ENCODE peak calls at places on chromosomes 11 and 22, in ten cellular contexts. T is esophagus squamous epithelium; A is stimulated activated CD4-positive, alpha-beta T cell treated with anti-CD3 and anti-CD28 coated beads, Interleukin-1b, Interleukin-23, amount 100 ng/mL, for 24 hours; Z is activated T-helper 1 cell treated with anti-CD3 and anti-CD28 coated beads, Interleukin-12 subunit alpha, Interleukin-12 subunit beta, Interleukin-2, Interleukin-4 antibody, amounts not matched to agents 30 ng/mL and 10 ng/mL and 1 ng/mL, durations not matched to agents 14 hours and 24 hours and 36 hours; K is iris pigment epithelial cell; G is IMR-90; J is mesendoderm; Q is right lobe of liver; E is heart right ventricle; F is ureter. C is an unnamed sample.

GRCh38 chr11:8913961-8914660 is 3.1 kb downstream of the AKIP1 start:
- DNase-seq in J (peak), K (peak), A (no peak), E (peak), Z (peak), T (no peak), Q (no peak), F (no peak), G (peak), C (no peak)

GRCh38 chr22:42433754-42434153 is 1.6 kb upstream of the NFAM1 start:
- DNase-seq in G (no peak), Z (no peak), J (no peak), E (no peak), F (no peak), Q (no peak), A (no peak), T (no peak), K (no peak), C (no peak)

GRCh38 chr11:107583629-107584195 is 7.2 kb upstream of the ELMOD1 start:
- DNase-seq in G (peak), J (no peak), A (no peak), Q (no peak), T (no peak), K (no peak), F (no peak), Z (no peak), E (no peak), C (no peak)

GRCh38 chr11:111633756-111634362 is 31.6 kb downstream of the SIK2 start:
- DNase-seq in G (peak), A (no peak), T (no peak), J (no peak), E (no peak), K (peak), Q (no peak), F (no peak), Z (no peak), C (no peak)

GRCh38 chr11:36091256-36091811 is 147.5 kb downstream of the LDLRAD3 start:
- DNase-seq in E (no peak), T (no peak), J (peak), Q (no peak), A (no peak), G (peak), K (peak), F (no peak), Z (no peak), C (no peak)

GRCh38 chr11:120816711-120817110 is 207.2 kb upstream of the TBCEL start:
- DNase-seq in G (no peak), F (no peak), Z (no peak), A (no peak), K (no peak), J (no peak), T (no peak), E (no peak), Q (no peak), C (no peak)

GRCh38 chr11:123261345-123262106 is 66.5 kb upstream of the CLMP start:
- DNase-seq in T (no peak), G (peak), Z (peak), F (peak), K (peak), J (peak), Q (peak), E (peak), A (peak), C (peak)

GRCh38 chr11:111128471-111128870 is 117.1 kb upstream of the POU2AF2 start:
- DNase-seq in E (no peak), G (no peak), Q (no peak), T (no peak), A (no peak), K (no peak), J (no peak), F (no peak), Z (no peak), C (no peak)

GRCh38 chr22:30286813-30287625 is 2.3 kb downstream of the CASTOR1 start:
- DNase-seq in Z (peak), K (peak), J (peak), T (peak), F (peak), A (peak), E (peak), Q (peak), G (peak), C (no peak)

GRCh38 chr11:60989108-60989650 is 17.7 kb downstream of the CD6 start:
- DNase-seq in F (no peak), A (no peak), Q (no peak), E (no peak), T (no peak), Z (no peak), G (no peak), K (no peak), J (no peak), C (no peak)

GRCh38 chr11:63998558-63999348 is 12.5 kb downstream of the OTUB1 start:
- DNase-seq in K (no peak), T (no peak), E (no peak), Z (no peak), J (peak), Q (no peak), G (no peak), A (no peak), F (peak), C (no peak)

GRCh38 chr22:38104084-38104483 is 6.4 kb downstream of the BAIAP2L2 start:
- DNase-seq in T (no peak), E (no peak), J (peak), Q (no peak), G (peak), F (no peak), Z (no peak), A (no peak), K (peak), C (no peak)

GRCh38 chr22:27780161-27780575 is 21.4 kb downstream of the MN1 start:
- DNase-seq in K (no peak), F (no peak), G (no peak), Z (no peak), E (no peak), J (peak), T (no peak), A (no peak), Q (no peak), C (no peak)

GRCh38 chr22:27438271-27438980 is 363.1 kb downstream of the MN1 start:
- DNase-seq in F (peak), Q (no peak), A (no peak), K (peak), G (peak), E (no peak), T (no peak), J (peak), Z (no peak), C (no peak)

GRCh38 chr22:30600925-30601324 is 6.0 kb upstream of the TCN2 start:
- DNase-seq in G (no peak), K (no peak), Q (no peak), A (no peak), F (no peak), T (no peak), Z (no peak), J (no peak), E (no peak), C (no peak)

GRCh38 chr11:7263842-7264241 is 12.1 kb downstream of the SYT9 start:
- DNase-seq in G (no peak), T (no peak), K (no peak), A (no peak), Q (no peak), F (no peak), Z (no peak), E (no peak), J (no peak), C (no peak)

GRCh38 chr11:123251656-123252344 is 56.8 kb upstream of the CLMP start:
- DNase-seq in G (peak), K (peak), T (no peak), Q (no peak), F (peak), Z (no peak), J (no peak), A (no peak), E (peak), C (no peak)

GRCh38 chr11:109707411-109707810 is 285.4 kb downstream of the C11orf87 start:
- DNase-seq in J (no peak), Q (no peak), F (no peak), G (no peak), Z (no peak), K (no peak), A (no peak), T (no peak), E (no peak), C (no peak)

GRCh38 chr11:110286298-110287040 is 9.9 kb downstream of the RDX start:
- DNase-seq in F (no peak), T (no peak), K (no peak), G (no peak), E (no peak), A (no peak), Q (no peak), J (no peak), Z (no peak), C (no peak)

GRCh38 chr11:114848027-114848426 is 169.7 kb downstream of the NXPE2 start:
- DNase-seq in A (no peak), T (no peak), K (no peak), J (peak), G (no peak), E (no peak), F (no peak), Q (no peak), Z (no peak), C (no peak)

GRCh38 chr11:73538381-73538872 is 59.5 kb downstream of the FAM168A start:
- DNase-seq in K (no peak), J (peak), T (no peak), F (no peak), Z (no peak), E (no peak), Q (no peak), G (no peak), A (no peak), C (peak)

GRCh38 chr22:38176170-38176741 is 5.4 kb downstream of the PLA2G6 start:
- DNase-seq in G (peak), A (no peak), J (no peak), T (peak), Q (peak), Z (no peak), K (peak), E (peak), F (peak), C (no peak)

GRCh38 chr11:14969922-14970323 is 2.2 kb downstream of the CALCA start:
- DNase-seq in G (peak), J (peak), F (no peak), K (peak), Q (peak), Z (peak), E (no peak), A (peak), T (no peak), C (no peak)

GRCh38 chr11:3122775-3123201 is 42.3 kb downstream of the OSBPL5 start:
- DNase-seq in T (no peak), E (no peak), G (no peak), K (no peak), Z (no peak), Q (peak), J (no peak), F (no peak), A (no peak), C (no peak)

GRCh38 chr22:43233529-43233928 is 46.6 kb upstream of the TTLL12 start:
- DNase-seq in E (no peak), F (no peak), G (no peak), Z (no peak), T (no peak), J (no peak), A (no peak), K (no peak), Q (peak), C (no peak)

GRCh38 chr22:21041937-21042336 is 3.8 kb upstream of the LRRC74B start:
- DNase-seq in T (no peak), Q (no peak), E (no peak), A (no peak), K (peak), Z (no peak), G (peak), J (no peak), F (no peak), C (no peak)